ENCODE peak calls at places on chromosomes 16 and 17, in eight cellular contexts. G, C, Q, J, P, Y, I and F are unnamed samples.

GRCh38 chr16:24049113-24049512 is 207.0 kb upstream of the CACNG3 start:
- DNase-seq in Y (no peak), I (no peak), J (no peak), Q (no peak), G (no peak), P (no peak), C (no peak), F (no peak)

GRCh38 chr17:80119839-80120238 is 18.5 kb downstream of the GAA start:
- DNase-seq in Q (no peak), G (no peak), J (no peak), P (no peak), C (no peak), I (no peak), Y (no peak), F (no peak)

GRCh38 chr17:57366558-57367351 is 110.4 kb downstream of the MSI2 start:
- DNase-seq in Y (no peak), I (no peak), P (no peak), G (no peak), Q (no peak), C (no peak), J (peak), F (no peak)

GRCh38 chr17:2275722-2276121 is 27.9 kb downstream of the SMG6 start:
- DNase-seq in Y (no peak), P (no peak), C (no peak), Q (no peak), J (no peak), I (no peak), G (no peak), F (no peak)

GRCh38 chr16:30382398-30383015 is at the start of gene SEPTIN1:
- DNase-seq in J (peak), I (no peak), G (no peak), Q (no peak), C (no peak), P (no peak), Y (no peak), F (peak)

GRCh38 chr17:14409292-14409691 is 108.4 kb downstream of the HS3ST3B1 start:
- DNase-seq in G (no peak), I (no peak), C (no peak), J (no peak), Q (no peak), P (no peak), Y (no peak), F (no peak)

GRCh38 chr17:61821655-61822054 is 41.7 kb downstream of the BRIP1 start:
- DNase-seq in I (no peak), G (no peak), P (no peak), J (no peak), Y (no peak), C (no peak), Q (no peak), F (no peak)

GRCh38 chr17:58309918-58310259 is 18.7 kb downstream of the TSPOAP1 start:
- DNase-seq in P (no peak), Y (no peak), I (no peak), C (no peak), J (no peak), G (no peak), Q (no peak), F (no peak)

GRCh38 chr16:21666772-21667171 is 3.0 kb downstream of the OTOA start:
- DNase-seq in Y (peak), G (no peak), P (no peak), J (no peak), C (no peak), I (no peak), Q (no peak), F (no peak)

GRCh38 chr17:73371285-73371684 is 59.5 kb upstream of the CDC42EP4 start:
- DNase-seq in C (no peak), P (no peak), Q (no peak), Y (no peak), J (no peak), G (peak), I (peak), F (no peak)

GRCh38 chr17:65071861-65072260 is 15.3 kb upstream of the GNA13 start:
- DNase-seq in Y (no peak), I (peak), J (no peak), C (no peak), G (no peak), P (no peak), Q (no peak), F (no peak)

GRCh38 chr16:65576631-65577030 is 454.8 kb upstream of the CDH11 start:
- DNase-seq in J (no peak), C (no peak), G (no peak), Q (no peak), Y (peak), P (no peak), I (no peak), F (no peak)

GRCh38 chr17:44112284-44113280 is 10.9 kb downstream of the HDAC5 start:
- DNase-seq in G (no peak), J (no peak), Q (peak), P (peak), C (no peak), Y (peak), I (no peak), F (no peak)

GRCh38 chr16:16095646-16096045 is 127.6 kb downstream of the ABCC6 start:
- DNase-seq in Q (no peak), G (no peak), I (peak), C (no peak), J (no peak), P (no peak), Y (no peak), F (no peak)

GRCh38 chr17:1002412-1002753 is 5.5 kb downstream of the TIMM22 start:
- DNase-seq in Q (no peak), C (no peak), J (no peak), I (peak), G (no peak), Y (no peak), P (no peak), F (no peak)

GRCh38 chr17:73697872-73698271 is 53.6 kb upstream of the SDK2 start:
- DNase-seq in C (no peak), J (no peak), I (no peak), G (no peak), Y (peak), Q (no peak), P (no peak), F (no peak)

GRCh38 chr17:52885882-52886281 is 727.4 kb upstream of the CA10 start:
- DNase-seq in P (no peak), C (no peak), Q (no peak), J (no peak), I (no peak), G (no peak), Y (peak), F (no peak)

GRCh38 chr16:24610421-24610765 is 71.0 kb downstream of the RBBP6 start:
- DNase-seq in G (no peak), C (no peak), I (peak), P (peak), Q (no peak), Y (peak), J (no peak), F (no peak)

GRCh38 chr17:41486809-41487530 is 2.7 kb downstream of the KRT36 start:
- DNase-seq in I (no peak), P (no peak), Q (no peak), J (peak), G (no peak), Y (peak), C (no peak), F (peak)
- TF ChIP-seq CTCF in I (peak), P (peak), Q (peak), J (peak), G (peak), Y (peak), C (peak), F (peak)

DNA sequence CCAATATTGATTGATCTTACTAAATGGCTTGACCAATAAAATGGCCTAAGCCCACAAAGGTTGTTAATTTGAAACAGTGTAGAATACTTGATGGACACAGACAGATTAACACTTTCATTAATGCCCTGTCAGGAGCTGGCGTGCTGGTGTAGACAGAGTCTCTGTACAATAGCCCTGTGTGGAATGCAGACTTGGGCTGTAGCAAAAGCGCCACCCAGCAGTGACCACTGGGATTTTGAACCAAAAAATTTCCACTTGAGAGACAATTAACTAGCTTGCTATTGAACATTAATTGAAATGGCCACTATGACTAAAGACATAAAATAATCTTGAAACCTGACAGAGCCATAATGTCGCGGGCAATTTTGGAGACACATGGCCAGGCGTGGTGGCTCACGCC is 19.7 kb upstream of the GUCY2D start:
- DNase-seq in I (no peak), Y (peak), P (no peak), C (no peak), G (no peak), Q (no peak), J (no peak), F (no peak)
- TF ChIP-seq CTCF in I (peak), Y (peak), P (no peak), C (no peak), G (peak), Q (no peak), J (no peak), F (peak)

GRCh38 chr17:75535119-75535537 is 9.6 kb downstream of the LLGL2 start:
- DNase-seq in J (peak), Y (no peak), Q (no peak), C (no peak), G (no peak), P (no peak), I (no peak), F (no peak)
- TF ChIP-seq CTCF in J (no peak), Y (no peak), Q (no peak), C (no peak), G (no peak), P (no peak), I (no peak), F (no peak)

DNA sequence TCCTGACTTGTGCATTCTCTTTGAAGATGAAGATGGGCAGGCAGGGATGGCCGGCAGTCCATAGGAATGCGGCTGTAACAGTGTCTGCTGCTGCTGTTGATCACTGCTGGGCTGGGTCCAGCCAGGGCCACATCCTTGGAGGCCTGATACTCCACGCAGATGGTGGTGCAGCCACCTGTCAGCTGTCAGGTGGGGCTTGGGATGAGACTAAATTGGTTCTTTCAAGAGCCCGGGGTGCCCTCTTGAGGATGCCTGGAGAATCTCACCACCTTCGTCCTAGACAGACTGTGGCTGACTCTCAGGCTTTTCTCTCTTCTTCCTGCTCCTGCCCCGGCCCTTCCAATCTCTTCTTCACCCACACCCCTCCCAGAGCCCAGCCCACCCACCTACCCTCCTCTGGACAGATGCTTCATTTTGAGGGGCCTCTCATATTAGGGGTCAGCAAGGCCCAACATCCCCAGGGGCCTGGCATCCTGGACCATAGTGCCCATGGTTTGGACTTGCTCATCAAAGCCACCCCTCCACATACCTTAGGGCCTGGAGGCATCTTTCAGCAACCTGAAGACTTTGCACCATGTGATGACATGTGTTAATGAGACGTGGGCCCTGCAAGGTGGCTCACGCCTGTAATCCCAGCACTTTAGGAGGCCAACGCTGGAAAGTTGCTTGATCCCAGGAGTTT is 19.1 kb downstream of the OSBPL7 start:
- DNase-seq in Y (peak), G (peak), Q (no peak), C (no peak), J (peak), P (no peak), I (peak), F (peak)
- TF ChIP-seq CTCF in Y (peak), G (peak), Q (peak), C (peak), J (peak), P (peak), I (peak), F (peak)

GRCh38 chr17:9643611-9644010 is 1.7 kb upstream of the USP43 start:
- DNase-seq in Y (no peak), I (no peak), P (no peak), C (no peak), G (no peak), Q (no peak), J (no peak), F (no peak)
- TF ChIP-seq CTCF in Y (no peak), I (no peak), P (no peak), C (no peak), G (no peak), Q (no peak), J (no peak), F (no peak)

DNA sequence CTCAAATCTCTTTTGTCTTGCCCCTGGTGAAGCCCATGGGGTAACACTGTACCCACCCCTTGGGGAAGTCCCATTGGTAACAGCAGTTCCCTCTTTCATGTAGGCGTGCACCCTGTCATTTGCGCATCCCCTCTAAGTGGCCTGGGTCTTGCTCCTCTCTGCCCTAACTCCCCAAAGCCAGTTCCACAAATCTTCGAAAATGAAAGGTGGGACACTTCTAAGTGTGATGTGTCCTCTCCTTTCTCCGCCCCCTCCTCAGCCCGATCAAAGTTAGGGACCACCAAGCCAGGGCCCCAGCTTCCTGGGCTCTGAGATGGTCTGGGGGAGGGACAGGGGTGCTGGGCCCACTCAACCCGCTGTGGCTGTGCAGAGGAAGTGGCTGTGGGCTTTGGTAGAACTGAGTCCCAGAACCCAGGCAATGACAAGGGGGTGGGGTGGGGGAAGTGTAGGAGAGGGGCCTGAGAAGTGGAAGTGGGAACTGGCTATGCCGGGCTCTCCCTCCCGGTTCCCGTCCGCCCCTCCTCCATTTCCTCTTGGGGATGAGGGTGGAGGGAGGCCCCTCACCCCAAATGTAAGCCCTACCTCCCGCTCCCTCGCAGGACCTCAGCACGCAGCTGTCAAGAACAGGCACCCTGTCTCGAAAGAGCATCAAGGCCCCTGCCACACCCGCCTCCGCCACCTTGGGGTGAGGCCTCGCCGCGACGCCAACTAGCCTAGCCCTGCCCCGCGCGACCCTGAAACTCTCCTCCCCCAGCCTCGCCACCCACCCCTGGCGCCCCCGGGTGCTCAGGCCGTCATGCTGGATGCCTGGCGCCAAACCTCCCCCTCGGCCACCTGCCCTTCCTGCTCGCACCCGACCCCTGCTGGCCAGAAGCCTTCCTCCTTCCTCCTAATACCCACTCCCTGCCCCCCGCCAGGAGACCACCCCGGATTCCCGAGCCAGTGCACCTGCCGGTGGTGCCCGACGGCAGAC is 8.7 kb downstream of the ABI3 start:
- DNase-seq in I (no peak), J (peak), C (no peak), P (peak), Q (no peak), Y (peak), G (no peak), F (no peak)
- TF ChIP-seq CTCF in I (peak), J (peak), C (peak), P (no peak), Q (no peak), Y (peak), G (peak), F (peak)

DNA sequence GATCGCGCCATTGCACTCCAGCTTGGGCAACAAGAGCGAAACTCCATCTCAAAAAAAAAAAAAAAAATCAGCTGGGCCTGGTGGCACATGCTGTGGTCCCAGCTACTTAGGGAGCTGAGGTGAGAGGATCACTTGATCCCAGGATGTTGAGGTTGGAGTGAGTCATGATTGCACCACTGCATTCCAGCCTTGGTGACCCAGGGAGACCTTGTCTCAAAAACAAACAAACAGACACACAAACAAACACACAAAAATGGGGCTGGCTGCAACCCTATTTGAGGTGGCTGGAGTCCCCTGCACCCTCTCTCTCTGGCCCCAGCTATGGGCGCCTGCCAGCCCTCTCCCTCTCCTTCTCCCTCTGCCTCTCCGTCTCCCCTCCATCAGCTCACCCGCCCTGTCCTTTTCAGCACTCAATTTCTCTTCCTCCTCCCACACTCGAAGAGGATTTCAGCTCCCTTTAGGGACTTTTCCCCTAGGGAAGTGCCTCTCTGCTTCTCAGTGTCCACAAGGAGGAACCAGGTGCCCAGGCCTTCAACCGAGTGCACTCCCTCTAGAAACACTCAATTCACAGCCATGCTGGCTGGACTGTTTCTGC is 17.5 kb upstream of the TFAP4 start:
- DNase-seq in J (no peak), P (no peak), I (peak), G (no peak), Q (no peak), C (peak), Y (peak), F (no peak)
- TF ChIP-seq CTCF in J (no peak), P (no peak), I (no peak), G (peak), Q (no peak), C (no peak), Y (peak), F (no peak)